ENCODE peak calls at places on chromosomes 11 and 22, in seven cellular contexts. X is HCT116, Q is H9, W is endothelial cell of umbilical vein, N is mammary epithelial cell, H is MM.1S, P is OCI-LY7. D is an unnamed sample. For H3K9me3 and H3K4me1, the result is how much of the 10 kb centered on the place peaks cover.

GRCh38 chr11:60776167-60776566 is 9.0 kb upstream of the MS4A10 start:
- DNase-seq in X (no peak), Q (no peak), W (peak), N (no peak), H (no peak), P (no peak), D (no peak)

GRCh38 chr11:56172256-56172835 is 4.1 kb upstream of the OR5J2 start:
- DNase-seq in X (no peak), Q (no peak), W (no peak), N (no peak), H (no peak), P (no peak), D (no peak)

GRCh38 chr11:1970956-1971355 is 23.8 kb downstream of the MRPL23 start:
- DNase-seq in X (no peak), Q (no peak), W (no peak), N (no peak), H (no peak), P (no peak), D (no peak)

GRCh38 chr11:46295312-46295995 is 18.0 kb downstream of the CREB3L1 start:
- DNase-seq in X (no peak), Q (peak), W (peak), N (peak), H (peak), P (peak), D (peak)

GRCh38 chr11:17526326-17526725 is 17.9 kb downstream of the USH1C start:
- DNase-seq in X (no peak), Q (no peak), W (no peak), N (no peak), H (no peak), P (no peak), D (no peak)

GRCh38 chr11:123195182-123196059 is at the start of gene CLMP:
- DNase-seq in X (no peak), Q (peak), W (no peak), N (peak), H (no peak), P (no peak), D (no peak)

GRCh38 chr22:21936151-21936778 is 16.4 kb downstream of the PPM1F start:
- DNase-seq in X (no peak), Q (no peak), W (no peak), N (no peak), H (no peak), P (no peak), D (no peak)

GRCh38 chr22:24333301-24333700 is 62.7 kb downstream of the SPECC1L start:
- DNase-seq in X (peak), Q (no peak), W (no peak), N (peak), H (no peak), P (no peak), D (no peak)

GRCh38 chr11:64725601-64726139 is 2.7 kb upstream of the NRXN2 start:
- DNase-seq in X (no peak), Q (peak), W (no peak), N (no peak), H (no peak), P (no peak), D (no peak)

GRCh38 chr11:3353066-3353465 is 25.9 kb downstream of the ZNF195 start:
- DNase-seq in X (no peak), Q (no peak), W (no peak), N (no peak), H (no peak), P (no peak), D (no peak)
- H3K9me3 ChIP-seq in X (under half), Q (under half), W (under half), N (under half), H (under half), P (under half), D (under half)

DNA sequence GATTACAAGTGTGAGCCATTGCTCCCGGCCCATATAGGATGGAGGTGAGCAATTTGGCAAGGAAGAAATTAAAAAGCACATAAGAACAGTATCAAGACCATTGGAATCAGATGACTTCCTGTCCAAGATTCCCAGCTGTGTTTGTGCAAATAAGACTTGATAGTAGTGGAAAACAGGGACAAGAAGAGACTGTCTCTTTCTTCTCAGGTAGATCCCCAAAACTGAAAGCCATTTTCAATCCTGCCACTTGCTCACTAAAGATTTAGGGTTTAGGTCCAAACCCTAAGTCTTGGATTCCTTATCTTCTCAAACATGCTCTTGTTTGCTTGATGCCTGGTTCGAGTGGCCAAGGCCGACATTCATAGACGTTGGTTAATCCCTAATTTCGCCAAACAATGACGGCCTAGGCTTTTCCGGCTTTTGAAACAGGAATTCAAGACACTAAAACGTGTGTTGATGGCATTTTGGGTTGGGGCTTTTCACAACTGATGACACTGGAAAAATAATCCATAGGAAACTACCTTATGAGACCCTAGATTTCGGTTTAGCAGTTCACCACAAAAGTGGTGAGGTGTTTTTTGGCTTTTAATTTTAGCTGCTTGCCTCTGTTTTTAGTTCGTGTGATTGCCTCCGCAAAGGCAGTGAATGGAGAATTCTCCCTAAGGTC is 1.0 kb upstream of the GTPBP1 start:
- DNase-seq in X (no peak), Q (no peak), W (peak), N (peak), H (peak), P (peak), D (no peak)
- H2AFZ ChIP-seq in X (no peak), Q (no peak), W (peak), N (peak), H (peak), P (peak), D (peak)

GRCh38 chr11:12691473-12691872 is 17.3 kb downstream of the TEAD1 start:
- DNase-seq in X (no peak), Q (no peak), W (no peak), N (no peak), H (no peak), P (no peak), D (no peak)

GRCh38 chr11:12689029-12689755 is 15.0 kb downstream of the TEAD1 start:
- DNase-seq in X (no peak), Q (no peak), W (no peak), N (no peak), H (no peak), P (no peak), D (no peak)

GRCh38 chr11:12693075-12693473 is 18.9 kb downstream of the TEAD1 start:
- DNase-seq in X (no peak), Q (no peak), W (no peak), N (no peak), H (no peak), P (no peak), D (no peak)

GRCh38 chr11:12692238-12693074 is 18.2 kb downstream of the TEAD1 start:
- DNase-seq in X (peak), Q (no peak), W (peak), N (peak), H (no peak), P (no peak), D (no peak)

DNA sequence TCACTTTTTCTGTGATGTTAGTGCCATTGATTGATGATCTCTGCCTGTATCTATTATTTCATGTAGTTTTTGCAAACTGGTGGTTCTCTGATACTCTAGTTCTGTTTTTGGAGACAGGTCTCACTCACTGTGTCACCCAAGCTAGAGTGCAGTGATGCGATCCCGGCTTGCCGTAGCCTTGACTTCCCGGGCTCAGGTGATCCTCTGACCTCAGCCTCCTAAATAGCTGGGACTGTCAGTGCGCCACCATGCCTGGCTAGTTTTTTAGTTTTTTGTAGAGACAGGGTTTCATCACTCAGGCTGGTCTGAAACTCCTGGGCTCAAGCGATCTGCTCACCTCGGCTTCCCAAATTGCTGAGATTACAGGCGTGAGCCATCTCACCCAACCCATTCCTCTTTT is 16.4 kb downstream of the TEAD1 start:
- DNase-seq in X (no peak), Q (no peak), W (no peak), N (no peak), H (no peak), P (no peak), D (no peak)
- H3K4me1 ChIP-seq in X (half or more), Q (under half), W (half or more), N (half or more), H (under half), P (under half), D (under half)

GRCh38 chr22:48751539-48752437 is 1075.9 kb downstream of the BRD1 start:
- DNase-seq in X (no peak), Q (no peak), W (no peak), N (no peak), H (no peak), P (no peak), D (no peak)
- H3K9me3 ChIP-seq in X (under half), Q (under half), W (under half), N (half or more), H (under half), P (under half), D (under half)